ENCODE peak calls at places on chromosome 13, in eight cellular contexts. O is KBM-7; K is fibroblast of lung; B is NCI-H2081; M is activated naive CD4-positive, alpha-beta T cell; Q is breast epithelium; U is T follicular helper cell; P is iris pigment epithelial cell. W is an unnamed sample.
A peak's percentile ranks its signal among the peaks of the same experiment; 100 is the strongest.

GRCh38 chr13:101007245-101007644 is 332.6 kb upstream of the TMTC4 start:
- DNase-seq in B (no peak), U (no peak), Q (no peak), P (no peak), O (no peak), M (no peak), K (no peak), W (no peak)

GRCh38 chr13:68369739-68370138 is 1139.6 kb upstream of the PCDH9 start:
- DNase-seq in M (no peak), Q (no peak), P (peak; percentile 9), U (no peak), B (no peak), K (no peak), O (no peak), W (no peak)

GRCh38 chr13:106061781-106062180 is 473.7 kb downstream of the EFNB2 start:
- DNase-seq in M (no peak), U (no peak), P (no peak), Q (no peak), B (no peak), O (no peak), K (no peak), W (no peak)

GRCh38 chr13:94382520-94382919 is 97.0 kb downstream of the DCT start:
- DNase-seq in K (no peak), Q (no peak), O (no peak), U (no peak), B (no peak), M (no peak), P (no peak), W (no peak)

GRCh38 chr13:98998831-98999634 is 21.2 kb upstream of the DOCK9 start:
- DNase-seq in Q (no peak), M (no peak), O (no peak), U (peak; percentile 21), B (no peak), P (peak; percentile 36), K (peak; percentile 38), W (no peak)

GRCh38 chr13:50387124-50387581 is 371.9 kb downstream of the KCNRG start:
- DNase-seq in K (peak; percentile 44), P (peak; percentile 59), Q (no peak), M (no peak), B (peak; percentile 79), U (peak; percentile 12), O (peak; percentile 32), W (no peak)

GRCh38 chr13:52022355-52022754 is 2.1 kb upstream of the UTP14C start:
- DNase-seq in P (no peak), B (no peak), Q (no peak), K (no peak), M (no peak), O (no peak), U (no peak), W (no peak)

GRCh38 chr13:35057858-35058257 is 115.8 kb downstream of the NBEA start:
- DNase-seq in B (no peak), K (no peak), O (no peak), M (no peak), Q (no peak), U (no peak), P (no peak), W (no peak)

GRCh38 chr13:47184311-47184710 is 287.5 kb upstream of the HTR2A start:
- DNase-seq in Q (no peak), M (no peak), P (no peak), B (no peak), O (no peak), K (no peak), U (no peak), W (no peak)

GRCh38 chr13:28387740-28388501 is 107.0 kb downstream of the FLT1 start:
- DNase-seq in M (no peak), U (no peak), Q (no peak), O (no peak), K (no peak), B (no peak), P (no peak), W (no peak)

GRCh38 chr13:113995051-113995601 is 21.2 kb upstream of the C13orf46 start:
- DNase-seq in P (no peak), O (no peak), K (no peak), U (no peak), M (no peak), Q (no peak), B (no peak), W (no peak)

GRCh38 chr13:102814025-102814607 is 15.2 kb downstream of the BIVM start:
- DNase-seq in Q (no peak), M (no peak), O (no peak), K (no peak), U (no peak), B (no peak), P (no peak), W (no peak)

GRCh38 chr13:29532136-29532535 is 63.4 kb downstream of the SLC7A1 start:
- DNase-seq in B (no peak), U (no peak), M (no peak), P (no peak), Q (no peak), O (no peak), K (no peak), W (no peak)

GRCh38 chr13:112069727-112070300 is 2.9 kb downstream of the SOX1 start:
- DNase-seq in B (peak; percentile 19), U (no peak), P (no peak), Q (no peak), M (no peak), O (no peak), K (no peak), W (no peak)

GRCh38 chr13:72920097-72920496 is 138.2 kb downstream of the PIBF1 start:
- DNase-seq in K (no peak), O (no peak), P (no peak), Q (no peak), B (no peak), M (no peak), U (no peak), W (no peak)

GRCh38 chr13:75415720-75416119 is 66.2 kb downstream of the TBC1D4 start:
- DNase-seq in P (peak; percentile 93), Q (no peak), O (no peak), M (no peak), K (peak; percentile 96), B (no peak), U (no peak), W (peak; percentile 93)

GRCh38 chr13:36526897-36527296 is 94.6 kb downstream of the CCNA1 start:
- DNase-seq in M (no peak), U (no peak), O (no peak), P (no peak), K (no peak), B (peak; percentile 26), Q (peak; percentile 50), W (no peak)

GRCh38 chr13:100240109-100240779 is 151.4 kb downstream of the PCCA start:
- DNase-seq in M (no peak), K (peak; percentile 8), U (no peak), O (no peak), Q (no peak), P (no peak), B (no peak), W (no peak)

GRCh38 chr13:110719036-110719710 is 5.7 kb downstream of the ING1 start:
- DNase-seq in U (no peak), P (no peak), M (no peak), B (no peak), Q (no peak), O (no peak), K (no peak), W (no peak)

GRCh38 chr13:113731192-113732175 is 27.5 kb upstream of the TMEM255B start:
- DNase-seq in K (no peak), B (no peak), M (no peak), P (no peak), O (no peak), Q (no peak), U (no peak), W (no peak)

GRCh38 chr13:31485183-31485582 is 254.1 kb upstream of the RXFP2 start:
- DNase-seq in Q (no peak), O (no peak), P (peak; percentile 16), B (no peak), K (no peak), M (no peak), U (no peak), W (peak; percentile 99)

GRCh38 chr13:24802074-24802473 is 38.1 kb downstream of the RNF17 start:
- DNase-seq in U (no peak), Q (no peak), K (peak; percentile 20), O (no peak), M (no peak), B (no peak), P (peak; percentile 10), W (no peak)

GRCh38 chr13:73967397-73968165 is 166.6 kb downstream of the KLF12 start:
- DNase-seq in U (no peak), P (peak; percentile 14), B (no peak), O (peak; percentile 7), K (no peak), Q (no peak), M (no peak), W (no peak)

GRCh38 chr13:87923713-87924112 is 252.5 kb downstream of the SLITRK5 start:
- DNase-seq in B (no peak), U (no peak), K (no peak), O (no peak), P (no peak), M (no peak), Q (no peak), W (no peak)

GRCh38 chr13:25306671-25307464 is 5.4 kb downstream of the NUP58 start:
- DNase-seq in O (no peak), Q (no peak), P (no peak), K (no peak), B (no peak), M (no peak), U (no peak), W (no peak)